ENCODE peak calls at places on chromosomes 13 and 19, in five cellular contexts. One of them, this sample, is unnamed.

GRCh38 chr13:101258071-101258470 is 158.2 kb downstream of the NALCN start:
- DNase-seq in right atrium auricular region: no peak
- DNase-seq in mucosa of descending colon: no peak
- DNase-seq in left ventricle myocardium inferior: no peak
- DNase-seq in adrenal gland: peak; percentile 16
- DNase-seq in this sample: no peak

GRCh38 chr13:26458196-26458734 is 99.2 kb upstream of the WASF3 start:
- DNase-seq in right atrium auricular region: no peak
- DNase-seq in mucosa of descending colon: no peak
- DNase-seq in left ventricle myocardium inferior: no peak
- DNase-seq in adrenal gland: no peak
- DNase-seq in this sample: no peak

GRCh38 chr13:112457485-112457884 is 81.3 kb downstream of the SPACA7 start:
- DNase-seq in right atrium auricular region: peak; percentile 36
- DNase-seq in mucosa of descending colon: no peak
- DNase-seq in left ventricle myocardium inferior: no peak
- DNase-seq in adrenal gland: no peak
- DNase-seq in this sample: no peak

GRCh38 chr13:46530084-46530935 is 22.7 kb upstream of the LRCH1 start:
- DNase-seq in right atrium auricular region: no peak
- DNase-seq in mucosa of descending colon: no peak
- DNase-seq in left ventricle myocardium inferior: no peak
- DNase-seq in adrenal gland: no peak
- DNase-seq in this sample: no peak

GRCh38 chr19:44807652-44808462 is 1.0 kb upstream of the BCAM start:
- DNase-seq in right atrium auricular region: no peak
- DNase-seq in mucosa of descending colon: no peak
- DNase-seq in left ventricle myocardium inferior: no peak
- DNase-seq in adrenal gland: peak; percentile 52
- DNase-seq in this sample: peak; percentile 51

GRCh38 chr13:41696163-41697003 is 239.0 kb downstream of the RGCC start:
- DNase-seq in right atrium auricular region: no peak
- DNase-seq in mucosa of descending colon: no peak
- DNase-seq in left ventricle myocardium inferior: no peak
- DNase-seq in adrenal gland: no peak
- DNase-seq in this sample: no peak

GRCh38 chr13:113915012-113915763 is 51.3 kb upstream of the GAS6 start:
- DNase-seq in right atrium auricular region: peak; percentile 36
- DNase-seq in mucosa of descending colon: no peak
- DNase-seq in left ventricle myocardium inferior: no peak
- DNase-seq in adrenal gland: no peak
- DNase-seq in this sample: no peak

GRCh38 chr19:19568802-19569756 is 31.0 kb downstream of the CILP2 start:
- DNase-seq in right atrium auricular region: no peak
- DNase-seq in mucosa of descending colon: no peak
- DNase-seq in left ventricle myocardium inferior: no peak
- DNase-seq in adrenal gland: no peak
- DNase-seq in this sample: no peak

GRCh38 chr19:33379151-33379829 is 5.8 kb downstream of the CEBPG start:
- DNase-seq in right atrium auricular region: no peak
- DNase-seq in mucosa of descending colon: no peak
- DNase-seq in left ventricle myocardium inferior: no peak
- DNase-seq in adrenal gland: no peak
- DNase-seq in this sample: no peak
- TF ChIP-seq CTCF in right atrium auricular region: no peak
- TF ChIP-seq CTCF in mucosa of descending colon: no peak
- TF ChIP-seq CTCF in left ventricle myocardium inferior: no peak
- TF ChIP-seq CTCF in adrenal gland: no peak
- TF ChIP-seq CTCF in this sample: no peak

DNA sequence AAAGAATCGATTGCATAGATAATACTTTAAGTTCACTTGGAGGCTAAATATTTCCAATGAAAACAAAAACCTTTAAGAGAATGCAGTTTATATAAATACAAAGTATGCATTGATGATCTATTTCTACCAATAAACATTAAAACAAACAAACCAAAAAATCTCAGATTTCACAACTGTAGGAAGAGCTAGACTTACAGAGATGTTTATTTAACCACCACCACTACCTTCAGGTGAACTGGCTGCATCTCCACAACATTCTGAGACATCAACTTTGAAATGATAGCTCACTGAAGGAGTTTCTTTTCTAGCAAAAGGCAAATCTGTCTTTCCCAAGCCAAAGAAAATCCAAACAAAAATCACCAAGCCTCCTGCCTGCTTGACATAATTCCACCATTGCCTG is 44.2 kb downstream of the FOXO1 start:
- DNase-seq in right atrium auricular region: no peak
- DNase-seq in mucosa of descending colon: no peak
- DNase-seq in left ventricle myocardium inferior: no peak
- DNase-seq in adrenal gland: no peak
- DNase-seq in this sample: no peak
- H3K4me3 ChIP-seq in right atrium auricular region: no peak overlapping the region
- H3K4me3 ChIP-seq in mucosa of descending colon: no peak overlapping the region
- H3K4me3 ChIP-seq in left ventricle myocardium inferior: no peak overlapping the region
- H3K4me3 ChIP-seq in adrenal gland: no peak overlapping the region
- H3K4me3 ChIP-seq in this sample: no peak overlapping the region

DNA sequence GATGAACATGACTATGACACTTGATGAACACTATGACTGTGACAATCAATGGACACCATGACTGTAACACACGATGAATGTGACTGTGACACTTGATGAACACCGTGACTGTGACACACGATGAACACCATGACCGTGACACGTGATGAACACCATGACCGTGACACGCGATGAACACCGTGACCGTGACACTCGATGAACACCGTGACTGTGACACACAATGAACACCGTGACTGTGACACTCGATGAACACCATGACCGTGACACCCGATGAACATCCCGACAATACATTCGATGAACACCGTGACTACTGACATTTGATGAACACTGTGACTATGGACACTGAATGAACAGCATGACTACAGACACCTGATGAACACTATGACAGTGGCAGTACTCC is 30.9 kb downstream of the ZFR2 start:
- DNase-seq in right atrium auricular region: no peak
- DNase-seq in mucosa of descending colon: no peak
- DNase-seq in left ventricle myocardium inferior: no peak
- DNase-seq in adrenal gland: no peak
- DNase-seq in this sample: no peak
- H3K36me3 ChIP-seq in right atrium auricular region: no peaks in the 10 kb centered on the region
- H3K36me3 ChIP-seq in mucosa of descending colon: no peaks in the 10 kb centered on the region
- H3K36me3 ChIP-seq in left ventricle myocardium inferior: no peaks in the 10 kb centered on the region
- H3K36me3 ChIP-seq in adrenal gland: no peaks in the 10 kb centered on the region
- H3K36me3 ChIP-seq in this sample: no peaks in the 10 kb centered on the region

DNA sequence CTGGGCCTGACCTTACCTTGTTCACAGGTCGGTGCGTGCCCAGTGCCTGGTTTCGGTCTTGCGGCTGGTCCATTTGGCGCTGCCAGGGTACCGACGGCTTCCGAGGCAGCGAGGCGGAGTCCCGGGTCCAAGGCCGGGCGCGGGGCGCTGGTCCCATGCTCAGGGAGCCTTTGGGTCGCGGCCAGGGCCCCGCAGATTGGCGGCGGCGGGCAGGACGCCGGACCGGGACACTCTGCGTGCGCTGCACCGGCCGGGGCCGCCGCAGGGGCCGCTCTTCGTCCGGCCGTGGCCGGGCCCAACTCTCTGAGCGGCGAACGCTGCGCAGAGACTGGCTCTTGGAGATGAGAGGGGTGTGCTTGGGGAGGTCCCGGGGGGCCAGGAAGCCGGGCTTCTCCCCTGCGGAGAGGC is 3.3 kb upstream of the WIZ start:
- DNase-seq in right atrium auricular region: no peak
- DNase-seq in mucosa of descending colon: no peak
- DNase-seq in left ventricle myocardium inferior: no peak
- DNase-seq in adrenal gland: peak; percentile 41
- DNase-seq in this sample: no peak
- TF ChIP-seq CTCF in right atrium auricular region: no peak
- TF ChIP-seq CTCF in mucosa of descending colon: no peak
- TF ChIP-seq CTCF in left ventricle myocardium inferior: peak; percentile 57
- TF ChIP-seq CTCF in adrenal gland: peak; percentile 23
- TF ChIP-seq CTCF in this sample: peak; percentile 56

This sample was measured in heart right ventricle.